ENCODE peak calls at places on chromosomes 11 and 22, in seven cellular contexts. W is HT1080, Z is A549, P is gastrocnemius medialis, J is body of pancreas, O is right lobe of liver, G is Right ventricle myocardium inferior. U is an unnamed sample.

GRCh38 chr11:124535552-124536232 is 7.8 kb downstream of the OR8B12 start:
- DNase-seq in O (no peak), W (peak; percentile 26), Z (no peak), G (no peak), J (no peak), P (no peak), U (no peak)

GRCh38 chr11:76721755-76722677 is 51.5 kb upstream of the LRRC32 start:
- DNase-seq in W (peak; percentile 65), J (peak; percentile 92), P (peak; percentile 53), G (peak; percentile 90), Z (peak; percentile 67), O (peak; percentile 86), U (peak; percentile 38)

GRCh38 chr11:6297831-6298230 is 22.5 kb downstream of the CAVIN3 start:
- DNase-seq in Z (no peak), J (peak; percentile 11), P (no peak), G (no peak), O (no peak), W (peak; percentile 21), U (peak; percentile 2)

GRCh38 chr11:128890543-128891409 is at the start of gene KCNJ5:
- DNase-seq in Z (peak; percentile 24), W (no peak), P (no peak), G (no peak), O (peak; percentile 57), J (peak; percentile 66), U (no peak)

GRCh38 chr22:49514211-49514610 is 313.5 kb downstream of the BRD1 start:
- DNase-seq in G (no peak), Z (no peak), O (no peak), J (no peak), P (no peak), W (no peak), U (no peak)

GRCh38 chr11:118263694-118264567 is at the start of gene MPZL2:
- DNase-seq in P (no peak), G (no peak), Z (no peak), O (peak; percentile 77), J (peak; percentile 85), W (peak; percentile 62), U (no peak)

GRCh38 chr11:126138636-126139540 is 72.6 kb downstream of the RPUSD4 start:
- DNase-seq in J (no peak), G (no peak), W (no peak), O (no peak), Z (no peak), P (no peak), U (no peak)

GRCh38 chr11:114106986-114107385 is 47.5 kb downstream of the ZBTB16 start:
- DNase-seq in W (no peak), Z (no peak), O (peak; percentile 53), P (no peak), J (no peak), G (no peak), U (no peak)

GRCh38 chr11:14253878-14254277 is 105.1 kb downstream of the RRAS2 start:
- DNase-seq in G (no peak), W (no peak), O (no peak), P (no peak), J (no peak), Z (no peak), U (no peak)

GRCh38 chr11:133414503-133414902 is 117.8 kb downstream of the OPCML start:
- DNase-seq in Z (no peak), G (no peak), P (no peak), W (no peak), O (no peak), J (no peak), U (no peak)

GRCh38 chr11:70942593-70942992 is 309.8 kb downstream of the SHANK2 start:
- DNase-seq in W (no peak), Z (no peak), J (no peak), G (no peak), P (no peak), O (no peak), U (no peak)

GRCh38 chr11:16154715-16155396 is 201.5 kb downstream of the SOX6 start:
- DNase-seq in O (no peak), P (no peak), Z (peak; percentile 28), J (peak; percentile 56), G (no peak), W (peak; percentile 81), U (peak; percentile 76)

GRCh38 chr11:112321521-112322172 is 61.0 kb upstream of the PLET1 start:
- DNase-seq in P (peak; percentile 22), O (peak; percentile 87), W (peak; percentile 89), Z (no peak), G (no peak), J (peak; percentile 86), U (no peak)

GRCh38 chr11:14148653-14149273 is 186.2 kb downstream of the SPON1 start:
- DNase-seq in W (peak; percentile 45), O (no peak), J (no peak), G (no peak), Z (peak; percentile 10), P (no peak), U (peak; percentile 53)

GRCh38 chr11:64060861-64061444 is 25.2 kb downstream of the FLRT1 start:
- DNase-seq in O (peak; percentile 42), W (no peak), J (peak; percentile 40), G (peak; percentile 83), P (no peak), Z (peak; percentile 74), U (no peak)

GRCh38 chr11:122697636-122698167 is 42.2 kb downstream of the UBASH3B start:
- DNase-seq in P (no peak), Z (peak; percentile 28), J (no peak), W (peak; percentile 91), O (no peak), G (no peak), U (no peak)

GRCh38 chr22:17974087-17974486 is 50.3 kb downstream of the MICAL3 start:
- DNase-seq in J (no peak), W (no peak), G (no peak), O (no peak), Z (no peak), P (no peak), U (no peak)

GRCh38 chr22:49049691-49050090 is 778.0 kb downstream of the BRD1 start:
- DNase-seq in Z (no peak), J (no peak), O (no peak), G (no peak), W (no peak), P (no peak), U (no peak)

GRCh38 chr11:16669799-16670415 is 68.5 kb upstream of the C11orf58 start:
- DNase-seq in J (no peak), Z (peak; percentile 9), P (no peak), G (no peak), W (peak; percentile 94), O (no peak), U (peak; percentile 91)

GRCh38 chr11:73192272-73192671 is 25.8 kb upstream of the P2RY2 start:
- DNase-seq in Z (no peak), W (peak; percentile 65), P (no peak), G (no peak), J (no peak), O (no peak), U (no peak)

GRCh38 chr11:58968251-58968711 is 29.0 kb downstream of the GLYATL1 start:
- DNase-seq in W (no peak), P (no peak), O (peak; percentile 29), G (no peak), Z (no peak), J (peak; percentile 48), U (no peak)

GRCh38 chr22:30881361-30882180 is 87.0 kb downstream of the MORC2 start:
- DNase-seq in O (peak; percentile 41), Z (no peak), P (no peak), W (no peak), G (peak; percentile 65), J (peak; percentile 16), U (no peak)

GRCh38 chr11:113114452-113115027 is 153.3 kb downstream of the NCAM1 start:
- DNase-seq in P (peak; percentile 17), O (peak; percentile 62), G (no peak), J (peak; percentile 64), W (peak; percentile 63), Z (no peak), U (peak; percentile 36)

GRCh38 chr11:87819141-87819540 is 356.1 kb downstream of the RAB38 start:
- DNase-seq in P (no peak), Z (no peak), G (no peak), J (no peak), W (peak; percentile 7), O (no peak), U (no peak)

GRCh38 chr22:24207264-24208011 is 26.2 kb downstream of the SUSD2 start:
- DNase-seq in W (no peak), O (no peak), Z (no peak), G (no peak), J (no peak), P (no peak), U (no peak)

GRCh38 chr22:20011123-20011992 is 5.3 kb downstream of the ARVCF start:
- DNase-seq in J (no peak), O (no peak), W (no peak), G (no peak), Z (no peak), P (no peak), U (no peak)

GRCh38 chr11:41437006-41437405 is 22.4 kb downstream of the LRRC4C start:
- DNase-seq in G (no peak), P (no peak), J (no peak), Z (no peak), O (no peak), W (no peak), U (no peak)

GRCh38 chr22:43540570-43540969 is 128.8 kb downstream of the MPPED1 start:
- DNase-seq in G (no peak), W (no peak), J (no peak), P (no peak), O (no peak), Z (no peak), U (peak; percentile 19)

GRCh38 chr11:1682225-1682901 is 14.6 kb upstream of the KRTAP5-6 start:
- DNase-seq in J (no peak), Z (no peak), G (no peak), W (no peak), O (peak; percentile 62), P (no peak), U (no peak)

GRCh38 chr11:130381317-130381716 is 47.1 kb downstream of the ADAMTS8 start:
- DNase-seq in O (no peak), P (no peak), W (no peak), J (peak; percentile 41), Z (no peak), G (no peak), U (no peak)

GRCh38 chr11:35683728-35684339 is 21.3 kb downstream of the TRIM44 start:
- DNase-seq in W (no peak), J (no peak), P (no peak), G (no peak), Z (no peak), O (no peak), U (no peak)

GRCh38 chr11:126647735-126648134 is 292.2 kb downstream of the ST3GAL4 start:
- DNase-seq in G (no peak), O (no peak), J (no peak), Z (peak; percentile 46), W (peak; percentile 97), P (no peak), U (peak; percentile 78)

GRCh38 chr11:127925430-127925829 is 661.9 kb downstream of the ETS1 start:
- DNase-seq in O (no peak), J (no peak), P (no peak), G (no peak), Z (no peak), W (peak; percentile 42), U (no peak)

GRCh38 chr11:78696177-78696576 is 121.5 kb upstream of the NARS2 start:
- DNase-seq in G (no peak), O (no peak), W (no peak), P (no peak), Z (no peak), J (no peak), U (no peak)

GRCh38 chr11:112425121-112425520 is 164.5 kb upstream of the PLET1 start:
- DNase-seq in J (no peak), G (no peak), O (no peak), W (peak; percentile 60), P (no peak), Z (no peak), U (no peak)

GRCh38 chr22:21921184-21921721 is 31.4 kb downstream of the PPM1F start:
- DNase-seq in G (no peak), J (peak; percentile 54), Z (no peak), P (no peak), W (no peak), O (no peak), U (no peak)

GRCh38 chr11:64042301-64042700 is 6.6 kb downstream of the FLRT1 start:
- DNase-seq in G (no peak), J (no peak), O (no peak), Z (no peak), P (no peak), W (no peak), U (no peak)